ENCODE peak calls at places on chromosomes 5 and 9, in four cellular contexts. B is activated effector memory CD4-positive, alpha-beta T cell treated with anti-CD3 and anti-CD28 coated beads, Interleukin-2, amount 50 U/mL, for 16 hours; N is T-cell; Z is GM03348. I is an unnamed sample.

GRCh38 chr9:131630206-131630831 is 85.0 kb downstream of the PRRT1B start:
- DNase-seq in Z (no peak), N (no peak), B (no peak), I (no peak)

GRCh38 chr5:103079796-103080195 is 40.1 kb downstream of the GIN1 start:
- DNase-seq in Z (no peak), N (no peak), B (no peak), I (no peak)

GRCh38 chr5:135158982-135159381 is 125.0 kb upstream of the PITX1 start:
- DNase-seq in B (no peak), Z (no peak), N (no peak), I (no peak)

GRCh38 chr9:121483049-121483448 is 16.6 kb downstream of the GGTA1 start:
- DNase-seq in Z (no peak), N (no peak), B (no peak), I (no peak)

GRCh38 chr9:77893706-77894105 is 137.9 kb downstream of the GNAQ start:
- DNase-seq in Z (no peak), N (no peak), B (no peak), I (no peak)

GRCh38 chr9:129648764-129649115 is 6.8 kb upstream of the ASB6 start:
- DNase-seq in B (no peak), Z (no peak), N (no peak), I (no peak)

GRCh38 chr9:130064621-130065020 is 10.9 kb downstream of the GPR107 start:
- DNase-seq in N (no peak), Z (no peak), B (no peak), I (no peak)

GRCh38 chr5:41649659-41650058 is 139.3 kb upstream of the PLCXD3 start:
- DNase-seq in Z (no peak), B (no peak), N (no peak), I (no peak)

GRCh38 chr5:170097934-170098333 is 7.8 kb upstream of the FOXI1 start:
- DNase-seq in B (no peak), N (no peak), Z (no peak), I (no peak)

GRCh38 chr5:2751592-2752021 is at the start of gene IRX2:
- DNase-seq in N (no peak), B (no peak), Z (peak; percentile 98), I (no peak)

GRCh38 chr5:1430121-1430795 is 15.0 kb downstream of the SLC6A3 start:
- DNase-seq in N (no peak), Z (no peak), B (peak; percentile 28), I (no peak)

GRCh38 chr5:146447734-146448380 is 724 bp downstream of the TCERG1 start:
- DNase-seq in Z (no peak), N (no peak), B (no peak), I (no peak)

GRCh38 chr5:88144219-88145040 is 124.2 kb downstream of the TMEM161B start:
- DNase-seq in N (no peak), Z (no peak), B (no peak), I (no peak)

GRCh38 chr5:14399054-14399657 is 182.4 kb upstream of the OTULINL start:
- DNase-seq in Z (peak; percentile 64), B (no peak), N (no peak), I (no peak)

GRCh38 chr9:129480227-129480626 is 140.7 kb downstream of the C9orf50 start:
- DNase-seq in B (no peak), N (no peak), Z (no peak), I (no peak)

GRCh38 chr9:73595036-73595545 is 443.4 kb downstream of the ANXA1 start:
- DNase-seq in B (no peak), Z (no peak), N (no peak), I (no peak)

GRCh38 chr5:112957970-112958773 is 18.4 kb upstream of the DCP2 start:
- DNase-seq in B (no peak), Z (peak; percentile 71), N (no peak), I (no peak)

GRCh38 chr5:154765396-154765925 is 10.3 kb downstream of the LARP1 start:
- DNase-seq in N (no peak), B (no peak), Z (no peak), I (no peak)

GRCh38 chr5:35430381-35431162 is 187.1 kb upstream of the SPEF2 start:
- DNase-seq in Z (no peak), N (no peak), B (no peak), I (no peak)

GRCh38 chr9:2874001-2874750 is 30.3 kb upstream of the PUM3 start:
- DNase-seq in N (no peak), Z (peak; percentile 24), B (no peak), I (no peak)

GRCh38 chr9:80026121-80026520 is 454.4 kb downstream of the TLE4 start:
- DNase-seq in N (no peak), B (no peak), Z (no peak), I (no peak)

GRCh38 chr5:154384480-154385235 is 61.1 kb upstream of the SAP30L start:
- DNase-seq in B (no peak), Z (no peak), N (no peak), I (no peak)

GRCh38 chr9:16879416-16879815 is 8.9 kb upstream of the BNC2 start:
- DNase-seq in Z (no peak), N (no peak), B (no peak), I (no peak)

GRCh38 chr5:177362102-177362868 is 4.6 kb downstream of the RGS14 start:
- DNase-seq in Z (no peak), N (no peak), B (peak; percentile 66), I (no peak)

GRCh38 chr5:4804619-4805211 is 335.4 kb upstream of the ADAMTS16 start:
- DNase-seq in N (no peak), Z (no peak), B (no peak), I (no peak)

GRCh38 chr5:149795360-149795759 is 65.2 kb downstream of the PPARGC1B start:
- DNase-seq in N (no peak), B (no peak), Z (no peak), I (no peak)

GRCh38 chr5:151784141-151784540 is 12.4 kb downstream of the G3BP1 start:
- DNase-seq in Z (no peak), N (no peak), B (no peak), I (no peak)

GRCh38 chr5:56259002-56259511 is 25.9 kb upstream of the ANKRD55 start:
- DNase-seq in B (no peak), Z (peak; percentile 89), N (no peak), I (no peak)

GRCh38 chr5:56314536-56314935 is 81.4 kb upstream of the ANKRD55 start:
- DNase-seq in N (no peak), B (no peak), Z (no peak), I (no peak)

GRCh38 chr5:100905259-100905914 is 2.3 kb upstream of the ST8SIA4 start:
- DNase-seq in B (no peak), N (no peak), Z (no peak), I (no peak)

GRCh38 chr5:154721476-154722058 is 33.6 kb upstream of the LARP1 start:
- DNase-seq in N (no peak), B (no peak), Z (no peak), I (no peak)

GRCh38 chr5:93891491-93892480 is 150.4 kb upstream of the POU5F2 start:
- DNase-seq in B (no peak), Z (no peak), N (no peak), I (no peak)